ENCODE peak calls at places on chromosomes 13 and 19, in seven cellular contexts. M, R, J, S, L, W and P are unnamed samples.

GRCh38 chr19:54451997-54452396 is 3.0 kb downstream of the LENG8 start:
- DNase-seq in M (no peak), R (no peak), J (peak), S (no peak), L (no peak), W (no peak), P (no peak)

GRCh38 chr13:78611040-78611439 is 7.7 kb upstream of the POU4F1 start:
- DNase-seq in M (no peak), R (no peak), J (no peak), S (no peak), L (no peak), W (no peak), P (no peak)

GRCh38 chr19:9757544-9758501 is 10.7 kb downstream of the ZNF846 start:
- DNase-seq in M (no peak), R (no peak), J (no peak), S (no peak), L (no peak), W (no peak), P (no peak)

GRCh38 chr19:34692541-34692940 is 15.1 kb downstream of the ZNF302 start:
- DNase-seq in M (no peak), R (no peak), J (no peak), S (no peak), L (no peak), W (no peak), P (no peak)

GRCh38 chr19:45403781-45404556 is 900 bp downstream of the PPP1R13L start:
- DNase-seq in M (no peak), R (peak), J (peak), S (no peak), L (no peak), W (peak), P (peak)

GRCh38 chr13:28406728-28407266 is 88.1 kb downstream of the FLT1 start:
- DNase-seq in M (no peak), R (no peak), J (no peak), S (no peak), L (no peak), W (no peak), P (no peak)

GRCh38 chr13:73189766-73190165 is 131.0 kb downstream of the KLF5 start:
- DNase-seq in M (no peak), R (no peak), J (no peak), S (no peak), L (no peak), W (no peak), P (no peak)

GRCh38 chr13:74197686-74198085 is 63.5 kb upstream of the KLF12 start:
- DNase-seq in M (no peak), R (no peak), J (no peak), S (no peak), L (no peak), W (no peak), P (no peak)

GRCh38 chr13:87999141-87999765 is 328.1 kb downstream of the SLITRK5 start:
- DNase-seq in M (no peak), R (no peak), J (no peak), S (no peak), L (no peak), W (no peak), P (no peak)

GRCh38 chr13:21949818-21950429 is 279.1 kb downstream of the FGF9 start:
- DNase-seq in M (no peak), R (no peak), J (no peak), S (no peak), L (no peak), W (no peak), P (no peak)

GRCh38 chr19:49200238-49200862 is 42.8 kb downstream of the TRPM4 start:
- DNase-seq in M (no peak), R (no peak), J (no peak), S (no peak), L (no peak), W (no peak), P (no peak)

GRCh38 chr19:43618921-43619261 is 538 bp downstream of the ZNF428 start:
- DNase-seq in M (no peak), R (peak), J (no peak), S (no peak), L (no peak), W (peak), P (no peak)

GRCh38 chr13:106104281-106104901 is 431.1 kb downstream of the EFNB2 start:
- DNase-seq in M (no peak), R (no peak), J (no peak), S (peak), L (peak), W (peak), P (no peak)

GRCh38 chr13:59890064-59890463 is 273.7 kb downstream of the DIAPH3 start:
- DNase-seq in M (no peak), R (no peak), J (no peak), S (no peak), L (no peak), W (no peak), P (no peak)

GRCh38 chr13:31032574-31033095 is 100.2 kb downstream of the TEX26 start:
- DNase-seq in M (no peak), R (no peak), J (no peak), S (no peak), L (no peak), W (no peak), P (no peak)

GRCh38 chr19:6087074-6087506 is 23.2 kb downstream of the RFX2 start:
- DNase-seq in M (no peak), R (no peak), J (no peak), S (no peak), L (no peak), W (no peak), P (peak)